ENCODE peak calls at places on chromosomes 1 and 21, in ten cellular contexts. I, Z, J, L, M, F, V, H, C and P are unnamed samples.

GRCh38 chr1:8078176-8078671 is 52.1 kb upstream of the ERRFI1 start:
- DNase-seq in V (no peak), Z (no peak), C (no peak), F (peak), J (peak), M (no peak), L (peak), I (peak), H (peak), P (peak)

GRCh38 chr1:15768388-15768787 is 9.8 kb downstream of the FBLIM1 start:
- DNase-seq in M (no peak), C (no peak), F (no peak), H (no peak), Z (no peak), J (no peak), I (no peak), L (no peak), V (no peak), P (no peak)

GRCh38 chr1:112762541-112763141 is 47.5 kb upstream of the PPM1J start:
- DNase-seq in F (no peak), J (peak), V (no peak), M (no peak), Z (no peak), H (peak), C (no peak), I (peak), L (peak), P (peak)

GRCh38 chr1:15923241-15923640 is 52.7 kb downstream of the ZBTB17 start:
- DNase-seq in C (no peak), I (peak), M (no peak), H (no peak), J (no peak), Z (no peak), L (peak), V (no peak), F (peak), P (peak)

GRCh38 chr21:25871566-25871965 is 136.8 kb downstream of the GABPA start:
- DNase-seq in Z (no peak), F (no peak), J (peak), L (no peak), H (peak), M (peak), I (no peak), V (no peak), C (peak), P (no peak)

GRCh38 chr21:41965045-41965444 is 11.2 kb upstream of the C2CD2 start:
- DNase-seq in L (no peak), Z (no peak), C (peak), F (no peak), J (peak), H (no peak), I (no peak), V (no peak), M (no peak), P (no peak)

GRCh38 chr1:22922640-22923039 is 50.0 kb downstream of the LACTBL1 start:
- DNase-seq in J (no peak), L (no peak), I (peak), F (peak), Z (no peak), V (no peak), H (no peak), C (no peak), M (no peak), P (no peak)

GRCh38 chr1:151563376-151563775 is 23.3 kb downstream of the TUFT1 start:
- DNase-seq in J (no peak), Z (no peak), F (no peak), C (no peak), L (no peak), I (no peak), M (no peak), V (no peak), H (no peak), P (no peak)

GRCh38 chr1:186404454-186405051 is 28.9 kb downstream of the ODR4 start:
- DNase-seq in I (peak), Z (no peak), L (peak), J (peak), C (peak), F (peak), M (peak), V (no peak), H (no peak), P (peak)

GRCh38 chr1:109877320-109877771 is 33.3 kb upstream of the CSF1 start:
- DNase-seq in M (no peak), Z (peak), C (no peak), L (peak), V (no peak), I (peak), H (peak), F (peak), J (peak), P (peak)

GRCh38 chr21:44391345-44392091 is 38.1 kb downstream of the TRPM2 start:
- DNase-seq in Z (peak), J (no peak), I (no peak), L (no peak), V (no peak), H (no peak), M (peak), F (no peak), C (peak), P (peak)

GRCh38 chr1:32273389-32274208 is 18.3 kb upstream of the HDAC1 start:
- DNase-seq in M (peak), I (no peak), C (peak), H (peak), Z (no peak), J (peak), V (no peak), L (no peak), F (peak), P (peak)

GRCh38 chr1:185931438-185931837 is 197.2 kb downstream of the HMCN1 start:
- DNase-seq in F (no peak), J (no peak), H (no peak), M (no peak), I (no peak), Z (no peak), L (no peak), V (no peak), C (no peak), P (no peak)

GRCh38 chr1:172343246-172344099 is 77.0 kb upstream of the C1orf105 start:
- DNase-seq in I (peak), V (no peak), H (no peak), M (peak), F (peak), L (peak), J (no peak), Z (no peak), C (peak), P (peak)

GRCh38 chr21:46055863-46056281 is 42.0 kb upstream of the COL6A2 start:
- DNase-seq in I (no peak), F (peak), L (peak), C (no peak), J (no peak), M (no peak), Z (no peak), V (no peak), H (no peak), P (peak)

GRCh38 chr1:53511323-53511932 is 52.2 kb downstream of the DMRTB1 start:
- DNase-seq in M (no peak), C (no peak), J (no peak), Z (peak), V (no peak), I (no peak), L (no peak), F (no peak), H (no peak), P (no peak)

GRCh38 chr1:234139966-234140365 is 233.3 kb upstream of the COA6 start:
- DNase-seq in M (no peak), H (no peak), I (peak), Z (no peak), C (no peak), J (no peak), F (peak), L (no peak), V (no peak), P (peak)

GRCh38 chr21:42596657-42597056 is 56.8 kb upstream of the PDE9A start:
- DNase-seq in J (no peak), I (no peak), M (no peak), V (no peak), H (no peak), Z (no peak), C (no peak), F (no peak), L (no peak), P (no peak)

GRCh38 chr1:212618466-212619210 is 10.1 kb downstream of the ATF3 start:
- DNase-seq in M (no peak), C (no peak), J (peak), F (no peak), H (no peak), L (peak), V (no peak), Z (no peak), I (no peak), P (peak)

GRCh38 chr21:16983425-16983824 is 529.4 kb upstream of the CXADR start:
- DNase-seq in H (no peak), F (no peak), J (peak), V (no peak), Z (no peak), M (no peak), L (no peak), I (no peak), C (no peak), P (no peak)

GRCh38 chr1:228369608-228370438 is 36.8 kb downstream of the TRIM11 start:
- DNase-seq in F (no peak), M (no peak), C (no peak), V (no peak), L (no peak), H (no peak), Z (peak), J (no peak), I (no peak), P (no peak)

GRCh38 chr1:234893725-234894630 is 234.7 kb downstream of the TOMM20 start:
- DNase-seq in M (no peak), I (peak), H (no peak), Z (no peak), F (peak), J (peak), V (no peak), L (peak), C (no peak), P (peak)